ENCODE peak calls at places on chromosomes 5 and 9, in five cellular contexts. One of them, this sample, is unnamed.

GRCh38 chr5:35185518-35185917 is 44.8 kb downstream of the PRLR start:
- DNase-seq in iris pigment epithelial cell: no peak
- DNase-seq in H54: no peak
- DNase-seq in adipocyte: no peak
- DNase-seq in aorta: no peak
- DNase-seq in this sample: no peak

GRCh38 chr5:56006094-56006493 is 11.3 kb upstream of the IL6ST start:
- DNase-seq in iris pigment epithelial cell: no peak
- DNase-seq in H54: no peak
- DNase-seq in adipocyte: no peak
- DNase-seq in aorta: no peak
- DNase-seq in this sample: no peak

GRCh38 chr5:60261732-60262131 is 368.2 kb upstream of the PDE4D start:
- DNase-seq in iris pigment epithelial cell: no peak
- DNase-seq in H54: no peak
- DNase-seq in adipocyte: no peak
- DNase-seq in aorta: no peak
- DNase-seq in this sample: no peak

GRCh38 chr9:94700445-94700844 is 26.1 kb upstream of the AOPEP start:
- DNase-seq in iris pigment epithelial cell: peak
- DNase-seq in H54: no peak
- DNase-seq in adipocyte: peak
- DNase-seq in aorta: no peak
- DNase-seq in this sample: no peak

GRCh38 chr9:13532407-13532806 is 252.9 kb upstream of the MPDZ start:
- DNase-seq in iris pigment epithelial cell: no peak
- DNase-seq in H54: no peak
- DNase-seq in adipocyte: no peak
- DNase-seq in aorta: no peak
- DNase-seq in this sample: no peak

GRCh38 chr5:158020555-158021418 is 161.8 kb upstream of the CLINT1 start:
- DNase-seq in iris pigment epithelial cell: no peak
- DNase-seq in H54: no peak
- DNase-seq in adipocyte: peak
- DNase-seq in aorta: no peak
- DNase-seq in this sample: no peak

GRCh38 chr5:179152144-179152895 is 92.1 kb downstream of the ZNF354C start:
- DNase-seq in iris pigment epithelial cell: no peak
- DNase-seq in H54: no peak
- DNase-seq in adipocyte: no peak
- DNase-seq in aorta: no peak
- DNase-seq in this sample: no peak

GRCh38 chr9:4661165-4662095 is 664 bp upstream of the PLPP6 start:
- DNase-seq in iris pigment epithelial cell: peak
- DNase-seq in H54: no peak
- DNase-seq in adipocyte: peak
- DNase-seq in aorta: no peak
- DNase-seq in this sample: no peak

GRCh38 chr9:5178126-5178805 is 7.2 kb downstream of the INSL6 start:
- DNase-seq in iris pigment epithelial cell: no peak
- DNase-seq in H54: no peak
- DNase-seq in adipocyte: no peak
- DNase-seq in aorta: no peak
- DNase-seq in this sample: no peak

GRCh38 chr9:127004946-127005769 is 90.6 kb downstream of the RALGPS1 start:
- DNase-seq in iris pigment epithelial cell: peak
- DNase-seq in H54: no peak
- DNase-seq in adipocyte: peak
- DNase-seq in aorta: no peak
- DNase-seq in this sample: no peak

GRCh38 chr9:73565833-73566465 is 414.3 kb downstream of the ANXA1 start:
- DNase-seq in iris pigment epithelial cell: peak
- DNase-seq in H54: no peak
- DNase-seq in adipocyte: peak
- DNase-seq in aorta: no peak
- DNase-seq in this sample: peak

GRCh38 chr5:147659166-147659929 is 123.2 kb downstream of the JAKMIP2 start:
- DNase-seq in iris pigment epithelial cell: no peak
- DNase-seq in H54: no peak
- DNase-seq in adipocyte: no peak
- DNase-seq in aorta: no peak
- DNase-seq in this sample: no peak

GRCh38 chr5:124641154-124641792 is 105.2 kb downstream of the ZNF608 start:
- DNase-seq in iris pigment epithelial cell: no peak
- DNase-seq in H54: no peak
- DNase-seq in adipocyte: no peak
- DNase-seq in aorta: no peak
- DNase-seq in this sample: no peak

GRCh38 chr5:95647331-95647659 is 718 bp downstream of the RFESD start:
- DNase-seq in iris pigment epithelial cell: peak
- DNase-seq in H54: no peak
- DNase-seq in adipocyte: no peak
- DNase-seq in aorta: no peak
- DNase-seq in this sample: no peak

GRCh38 chr9:93422987-93423386 is 28.5 kb upstream of the FAM120A start:
- DNase-seq in iris pigment epithelial cell: no peak
- DNase-seq in H54: no peak
- DNase-seq in adipocyte: no peak
- DNase-seq in aorta: no peak
- DNase-seq in this sample: no peak

GRCh38 chr5:109224276-109224675 is 185.5 kb downstream of the PJA2 start:
- DNase-seq in iris pigment epithelial cell: no peak
- DNase-seq in H54: no peak
- DNase-seq in adipocyte: no peak
- DNase-seq in aorta: no peak
- DNase-seq in this sample: no peak

GRCh38 chr5:157348049-157348400 is 82.1 kb downstream of the CYFIP2 start:
- DNase-seq in iris pigment epithelial cell: no peak
- DNase-seq in H54: no peak
- DNase-seq in adipocyte: no peak
- DNase-seq in aorta: no peak
- DNase-seq in this sample: no peak

GRCh38 chr5:129135633-129136032 is 41.1 kb downstream of the ISOC1 start:
- DNase-seq in iris pigment epithelial cell: no peak
- DNase-seq in H54: no peak
- DNase-seq in adipocyte: no peak
- DNase-seq in aorta: no peak
- DNase-seq in this sample: peak

GRCh38 chr9:127122176-127123151 is at the start of gene ANGPTL2:
- DNase-seq in iris pigment epithelial cell: peak
- DNase-seq in H54: peak
- DNase-seq in adipocyte: peak
- DNase-seq in aorta: peak
- DNase-seq in this sample: peak

GRCh38 chr9:113993838-113994540 is 84.1 kb downstream of the AMBP start:
- DNase-seq in iris pigment epithelial cell: peak
- DNase-seq in H54: no peak
- DNase-seq in adipocyte: no peak
- DNase-seq in aorta: peak
- DNase-seq in this sample: no peak

GRCh38 chr9:129675656-129676055 is 10.2 kb downstream of the PRRX2 start:
- DNase-seq in iris pigment epithelial cell: no peak
- DNase-seq in H54: no peak
- DNase-seq in adipocyte: peak
- DNase-seq in aorta: no peak
- DNase-seq in this sample: no peak

GRCh38 chr5:150497274-150497988 is 10.5 kb upstream of the NDST1 start:
- DNase-seq in iris pigment epithelial cell: peak
- DNase-seq in H54: peak
- DNase-seq in adipocyte: peak
- DNase-seq in aorta: peak
- DNase-seq in this sample: peak

GRCh38 chr9:115466784-115467183 is 348.8 kb upstream of the TNC start:
- DNase-seq in iris pigment epithelial cell: no peak
- DNase-seq in H54: no peak
- DNase-seq in adipocyte: no peak
- DNase-seq in aorta: no peak
- DNase-seq in this sample: no peak

GRCh38 chr9:28031521-28032177 is 458.4 kb upstream of the C9orf72 start:
- DNase-seq in iris pigment epithelial cell: no peak
- DNase-seq in H54: no peak
- DNase-seq in adipocyte: no peak
- DNase-seq in aorta: no peak
- DNase-seq in this sample: no peak

GRCh38 chr5:16713386-16713928 is 96.7 kb upstream of the RETREG1 start:
- DNase-seq in iris pigment epithelial cell: peak
- DNase-seq in H54: no peak
- DNase-seq in adipocyte: peak
- DNase-seq in aorta: no peak
- DNase-seq in this sample: no peak

GRCh38 chr9:35645736-35646582 is 4.8 kb downstream of the SIT1 start:
- DNase-seq in iris pigment epithelial cell: peak
- DNase-seq in H54: no peak
- DNase-seq in adipocyte: peak
- DNase-seq in aorta: peak
- DNase-seq in this sample: peak

GRCh38 chr5:39427633-39428032 is 2.9 kb upstream of the DAB2 start:
- DNase-seq in iris pigment epithelial cell: no peak
- DNase-seq in H54: no peak
- DNase-seq in adipocyte: no peak
- DNase-seq in aorta: no peak
- DNase-seq in this sample: no peak

GRCh38 chr5:172910828-172911627 is 48.2 kb upstream of the RPL26L1 start:
- DNase-seq in iris pigment epithelial cell: peak
- DNase-seq in H54: no peak
- DNase-seq in adipocyte: peak
- DNase-seq in aorta: peak
- DNase-seq in this sample: peak

GRCh38 chr9:27086818-27087680 is 22.0 kb upstream of the TEK start:
- DNase-seq in iris pigment epithelial cell: peak
- DNase-seq in H54: no peak
- DNase-seq in adipocyte: peak
- DNase-seq in aorta: no peak
- DNase-seq in this sample: no peak

GRCh38 chr9:616694-617093 is 224.8 kb upstream of the DMRT1 start:
- DNase-seq in iris pigment epithelial cell: no peak
- DNase-seq in H54: no peak
- DNase-seq in adipocyte: no peak
- DNase-seq in aorta: no peak
- DNase-seq in this sample: no peak

GRCh38 chr5:118653926-118654325 is 334.4 kb downstream of the DTWD2 start:
- DNase-seq in iris pigment epithelial cell: no peak
- DNase-seq in H54: no peak
- DNase-seq in adipocyte: no peak
- DNase-seq in aorta: no peak
- DNase-seq in this sample: no peak

GRCh38 chr5:1526681-1527131 is 2.9 kb upstream of the LPCAT1 start:
- DNase-seq in iris pigment epithelial cell: no peak
- DNase-seq in H54: no peak
- DNase-seq in adipocyte: no peak
- DNase-seq in aorta: peak
- DNase-seq in this sample: no peak

GRCh38 chr9:122125891-122126331 is 32.8 kb upstream of the TTLL11 start:
- DNase-seq in iris pigment epithelial cell: peak
- DNase-seq in H54: peak
- DNase-seq in adipocyte: peak
- DNase-seq in aorta: no peak
- DNase-seq in this sample: peak

GRCh38 chr5:180323929-180324632 is 29.1 kb downstream of the GFPT2 start:
- DNase-seq in iris pigment epithelial cell: peak
- DNase-seq in H54: no peak
- DNase-seq in adipocyte: peak
- DNase-seq in aorta: peak
- DNase-seq in this sample: no peak

This sample was measured in ACHN.